ENCODE peak calls at places on chromosomes 1 and 21, in eight cellular contexts. K is NB4; I is fibroblast of mammary gland; J is T-cell; Q is pancreas; C is T-helper 17 cell; W is Panc1; A is activated naive CD8-positive, alpha-beta T cell treated with anti-CD3 and anti-CD28 coated beads for 36 hours. F is an unnamed sample.

GRCh38 chr1:95926331-95926730 is 692.3 kb downstream of the RWDD3 start:
- DNase-seq in A (no peak), J (no peak), W (no peak), Q (no peak), K (no peak), I (no peak), C (no peak), F (no peak)

GRCh38 chr1:34425785-34426184 is 249.1 kb downstream of the C1orf94 start:
- DNase-seq in W (no peak), C (no peak), K (no peak), Q (no peak), J (no peak), I (no peak), A (no peak), F (no peak)

GRCh38 chr1:235648954-235649721 is 446 bp downstream of the GNG4 start:
- DNase-seq in C (peak; percentile 50), W (no peak), Q (peak; percentile 36), I (peak; percentile 50), A (peak; percentile 67), J (peak; percentile 64), K (peak; percentile 81), F (peak; percentile 80)

GRCh38 chr1:4657244-4657789 is 2.9 kb downstream of the AJAP1 start:
- DNase-seq in J (no peak), Q (no peak), K (no peak), A (no peak), I (no peak), W (no peak), C (no peak), F (no peak)

GRCh38 chr1:28099050-28099769 is 10.8 kb upstream of the EYA3 start:
- DNase-seq in C (no peak), Q (no peak), J (no peak), K (no peak), W (no peak), A (no peak), I (no peak), F (no peak)

GRCh38 chr1:165389609-165390008 is 33.1 kb upstream of the LMX1A start:
- DNase-seq in A (no peak), K (no peak), I (no peak), J (no peak), C (no peak), W (no peak), Q (no peak), F (no peak)

GRCh38 chr21:38139380-38140168 is 117.2 kb upstream of the KCNJ15 start:
- DNase-seq in J (no peak), W (no peak), A (no peak), Q (no peak), C (no peak), K (no peak), I (peak; percentile 11), F (no peak)

GRCh38 chr1:208207388-208208131 is 36.6 kb downstream of the PLXNA2 start:
- DNase-seq in Q (peak; percentile 71), A (no peak), W (no peak), J (no peak), C (no peak), K (no peak), I (peak; percentile 94), F (no peak)

GRCh38 chr1:226738421-226738994 is 574 bp downstream of the ITPKB start:
- DNase-seq in A (peak; percentile 63), J (no peak), K (peak; percentile 74), W (no peak), C (peak; percentile 22), I (peak; percentile 23), Q (peak; percentile 17), F (peak; percentile 61)

GRCh38 chr1:61295818-61296537 is 213.6 kb downstream of the NFIA start:
- DNase-seq in K (no peak), W (no peak), I (no peak), A (no peak), J (no peak), Q (no peak), C (no peak), F (no peak)

GRCh38 chr1:10210841-10211804 is 753 bp downstream of the KIF1B start:
- DNase-seq in W (no peak), Q (peak; percentile 95), J (peak; percentile 3), A (peak; percentile 27), C (no peak), I (peak; percentile 98), K (peak; percentile 53), F (peak; percentile 43)

GRCh38 chr1:231534703-231535159 is 6.3 kb downstream of the TSNAX start:
- DNase-seq in K (no peak), W (no peak), Q (no peak), A (no peak), I (no peak), C (no peak), J (no peak), F (no peak)